ENCODE peak calls at places on chromosome 1, in five cellular contexts. W is activated naive CD4-positive, alpha-beta T cell treated with Interleukin-2 at 50 U/mL for 16 hours; I is stimulated activated naive B cell treated with anti-CD40 and anti-IgM and Interleukin-4, amounts not matched to agents 10 μg/mL and 1 μg/mL and 100 μg/mL, for 72 hours; D is cardiac muscle cell; G is HCEC 1CT. E is an unnamed sample.

GRCh38 chr1:20074725-20075171 is 4.8 kb downstream of the PLA2G5 start:
- DNase-seq in D (peak; percentile 55), I (no peak), W (no peak), G (no peak), E (no peak)

GRCh38 chr1:162133566-162133965 is 64.1 kb downstream of the NOS1AP start:
- DNase-seq in W (no peak), G (no peak), I (no peak), D (no peak), E (peak; percentile 3)

GRCh38 chr1:230124187-230125128 is 57.4 kb downstream of the GALNT2 start:
- DNase-seq in D (no peak), I (no peak), W (no peak), G (no peak), E (no peak)

GRCh38 chr1:11653101-11653601 is 1.1 kb downstream of the FBXO2 start:
- DNase-seq in I (no peak), D (no peak), G (no peak), W (no peak), E (no peak)

GRCh38 chr1:53627666-53628065 is 111.3 kb downstream of the GLIS1 start:
- DNase-seq in I (no peak), D (no peak), W (no peak), G (no peak), E (no peak)

GRCh38 chr1:153260980-153261792 is 1.7 kb downstream of the LORICRIN start:
- DNase-seq in G (no peak), D (peak; percentile 35), I (peak; percentile 14), W (peak; percentile 21), E (no peak)

GRCh38 chr1:169113613-169114119 is 7.2 kb downstream of the ATP1B1 start:
- DNase-seq in W (no peak), D (peak; percentile 84), G (peak; percentile 97), I (no peak), E (peak; percentile 93)

GRCh38 chr1:12069616-12070244 is 6.6 kb downstream of the TNFRSF8 start:
- DNase-seq in G (no peak), W (no peak), I (no peak), D (no peak), E (no peak)

GRCh38 chr1:15950763-15951295 is 25.1 kb downstream of the ZBTB17 start:
- DNase-seq in D (peak; percentile 88), I (peak; percentile 55), W (peak; percentile 84), G (no peak), E (peak; percentile 62)

E was measured in HFFc6.